ENCODE peak calls at places on chromosomes 1 and 21, in six cellular contexts. One of them, this sample, is unnamed.

GRCh38 chr1:84688461-84689061 is 1.7 kb downstream of the SSX2IP start:
- DNase-seq in DND-41: no peak
- DNase-seq in left ventricle myocardium inferior: no peak
- DNase-seq in epithelial cell of esophagus: peak; percentile 52
- DNase-seq in HL-60: peak; percentile 31
- DNase-seq in bronchial epithelial cell: peak; percentile 48
- DNase-seq in this sample: no peak

GRCh38 chr1:54249798-54250497 is 50.0 kb downstream of the MRPL37 start:
- DNase-seq in DND-41: no peak
- DNase-seq in left ventricle myocardium inferior: no peak
- DNase-seq in epithelial cell of esophagus: peak; percentile 32
- DNase-seq in HL-60: no peak
- DNase-seq in bronchial epithelial cell: no peak
- DNase-seq in this sample: no peak

GRCh38 chr1:65065535-65066378 is 82.2 kb upstream of the AK4 start:
- DNase-seq in DND-41: no peak
- DNase-seq in left ventricle myocardium inferior: peak; percentile 44
- DNase-seq in epithelial cell of esophagus: no peak
- DNase-seq in HL-60: no peak
- DNase-seq in bronchial epithelial cell: no peak
- DNase-seq in this sample: no peak

GRCh38 chr21:26126168-26126553 is 44.4 kb downstream of the APP start:
- DNase-seq in DND-41: no peak
- DNase-seq in left ventricle myocardium inferior: no peak
- DNase-seq in epithelial cell of esophagus: no peak
- DNase-seq in HL-60: no peak
- DNase-seq in bronchial epithelial cell: no peak
- DNase-seq in this sample: no peak

GRCh38 chr1:182484531-182485257 is 34.7 kb downstream of the RGSL1 start:
- DNase-seq in DND-41: peak; percentile 84
- DNase-seq in left ventricle myocardium inferior: no peak
- DNase-seq in epithelial cell of esophagus: peak; percentile 27
- DNase-seq in HL-60: peak; percentile 98
- DNase-seq in bronchial epithelial cell: peak; percentile 11
- DNase-seq in this sample: peak; percentile 71

GRCh38 chr1:152035406-152036315 is 1.1 kb downstream of the S100A11 start:
- DNase-seq in DND-41: peak; percentile 61
- DNase-seq in left ventricle myocardium inferior: no peak
- DNase-seq in epithelial cell of esophagus: no peak
- DNase-seq in HL-60: no peak
- DNase-seq in bronchial epithelial cell: no peak
- DNase-seq in this sample: no peak

GRCh38 chr1:115373305-115373704 is 35.3 kb upstream of the NGF start:
- DNase-seq in DND-41: no peak
- DNase-seq in left ventricle myocardium inferior: no peak
- DNase-seq in epithelial cell of esophagus: peak; percentile 86
- DNase-seq in HL-60: peak; percentile 44
- DNase-seq in bronchial epithelial cell: peak; percentile 91
- DNase-seq in this sample: no peak

GRCh38 chr1:191575180-191575579 is 583.1 kb upstream of the RGS18 start:
- DNase-seq in DND-41: no peak
- DNase-seq in left ventricle myocardium inferior: no peak
- DNase-seq in epithelial cell of esophagus: no peak
- DNase-seq in HL-60: no peak
- DNase-seq in bronchial epithelial cell: no peak
- DNase-seq in this sample: no peak

GRCh38 chr1:175072131-175072941 is 4.7 kb downstream of the TNN start:
- DNase-seq in DND-41: peak; percentile 68
- DNase-seq in left ventricle myocardium inferior: peak; percentile 40
- DNase-seq in epithelial cell of esophagus: peak; percentile 34
- DNase-seq in HL-60: peak; percentile 78
- DNase-seq in bronchial epithelial cell: peak; percentile 22
- DNase-seq in this sample: peak; percentile 60

GRCh38 chr1:1470626-1471388 is 758 bp upstream of the ATAD3B start:
- DNase-seq in DND-41: peak; percentile 41
- DNase-seq in left ventricle myocardium inferior: no peak
- DNase-seq in epithelial cell of esophagus: peak; percentile 46
- DNase-seq in HL-60: peak; percentile 8
- DNase-seq in bronchial epithelial cell: peak; percentile 37
- DNase-seq in this sample: no peak

GRCh38 chr1:72567511-72567910 is 285.2 kb upstream of the NEGR1 start:
- DNase-seq in DND-41: no peak
- DNase-seq in left ventricle myocardium inferior: no peak
- DNase-seq in epithelial cell of esophagus: no peak
- DNase-seq in HL-60: no peak
- DNase-seq in bronchial epithelial cell: no peak
- DNase-seq in this sample: no peak

GRCh38 chr1:193494368-193494767 is 308.0 kb upstream of the B3GALT2 start:
- DNase-seq in DND-41: no peak
- DNase-seq in left ventricle myocardium inferior: no peak
- DNase-seq in epithelial cell of esophagus: no peak
- DNase-seq in HL-60: no peak
- DNase-seq in bronchial epithelial cell: no peak
- DNase-seq in this sample: no peak

GRCh38 chr1:22616571-22616970 is 19.9 kb upstream of the C1QA start:
- DNase-seq in DND-41: no peak
- DNase-seq in left ventricle myocardium inferior: no peak
- DNase-seq in epithelial cell of esophagus: no peak
- DNase-seq in HL-60: no peak
- DNase-seq in bronchial epithelial cell: no peak
- DNase-seq in this sample: no peak

GRCh38 chr1:56868761-56869160 is 14.2 kb downstream of the C8A start:
- DNase-seq in DND-41: no peak
- DNase-seq in left ventricle myocardium inferior: no peak
- DNase-seq in epithelial cell of esophagus: no peak
- DNase-seq in HL-60: no peak
- DNase-seq in bronchial epithelial cell: no peak
- DNase-seq in this sample: no peak

GRCh38 chr1:117591248-117591647 is 14.6 kb upstream of the TENT5C start:
- DNase-seq in DND-41: no peak
- DNase-seq in left ventricle myocardium inferior: no peak
- DNase-seq in epithelial cell of esophagus: no peak
- DNase-seq in HL-60: no peak
- DNase-seq in bronchial epithelial cell: no peak
- DNase-seq in this sample: no peak

GRCh38 chr1:18256318-18257235 is 149.0 kb downstream of the IGSF21 start:
- DNase-seq in DND-41: peak; percentile 65
- DNase-seq in left ventricle myocardium inferior: peak; percentile 27
- DNase-seq in epithelial cell of esophagus: peak; percentile 17
- DNase-seq in HL-60: peak; percentile 3
- DNase-seq in bronchial epithelial cell: peak; percentile 1
- DNase-seq in this sample: peak; percentile 42

GRCh38 chr21:34926784-34927548 is 122.1 kb downstream of the RUNX1 start:
- DNase-seq in DND-41: no peak
- DNase-seq in left ventricle myocardium inferior: no peak
- DNase-seq in epithelial cell of esophagus: no peak
- DNase-seq in HL-60: no peak
- DNase-seq in bronchial epithelial cell: no peak
- DNase-seq in this sample: no peak

GRCh38 chr1:156639601-156640101 is 2.3 kb upstream of the BCAN start:
- DNase-seq in DND-41: no peak
- DNase-seq in left ventricle myocardium inferior: no peak
- DNase-seq in epithelial cell of esophagus: no peak
- DNase-seq in HL-60: peak; percentile 37
- DNase-seq in bronchial epithelial cell: no peak
- DNase-seq in this sample: no peak

GRCh38 chr21:43025636-43026180 is 49.9 kb downstream of the CBS start:
- DNase-seq in DND-41: no peak
- DNase-seq in left ventricle myocardium inferior: no peak
- DNase-seq in epithelial cell of esophagus: no peak
- DNase-seq in HL-60: no peak
- DNase-seq in bronchial epithelial cell: no peak
- DNase-seq in this sample: no peak

GRCh38 chr1:11790880-11791715 is 14.7 kb downstream of the MTHFR start:
- DNase-seq in DND-41: no peak
- DNase-seq in left ventricle myocardium inferior: peak; percentile 92
- DNase-seq in epithelial cell of esophagus: peak; percentile 68
- DNase-seq in HL-60: no peak
- DNase-seq in bronchial epithelial cell: peak; percentile 81
- DNase-seq in this sample: no peak

GRCh38 chr21:27450216-27450615 is 483.3 kb upstream of the ADAMTS5 start:
- DNase-seq in DND-41: no peak
- DNase-seq in left ventricle myocardium inferior: no peak
- DNase-seq in epithelial cell of esophagus: no peak
- DNase-seq in HL-60: no peak
- DNase-seq in bronchial epithelial cell: no peak
- DNase-seq in this sample: no peak

GRCh38 chr1:212302745-212303383 is 17.7 kb downstream of the PPP2R5A start:
- DNase-seq in DND-41: no peak
- DNase-seq in left ventricle myocardium inferior: no peak
- DNase-seq in epithelial cell of esophagus: peak; percentile 26
- DNase-seq in HL-60: no peak
- DNase-seq in bronchial epithelial cell: no peak
- DNase-seq in this sample: no peak

GRCh38 chr1:23555949-23556640 is 3.2 kb downstream of the ID3 start:
- DNase-seq in DND-41: no peak
- DNase-seq in left ventricle myocardium inferior: no peak
- DNase-seq in epithelial cell of esophagus: peak; percentile 95
- DNase-seq in HL-60: no peak
- DNase-seq in bronchial epithelial cell: peak; percentile 95
- DNase-seq in this sample: peak; percentile 68

GRCh38 chr21:45102391-45102932 is 28.1 kb downstream of the ADARB1 start:
- DNase-seq in DND-41: no peak
- DNase-seq in left ventricle myocardium inferior: no peak
- DNase-seq in epithelial cell of esophagus: peak; percentile 70
- DNase-seq in HL-60: no peak
- DNase-seq in bronchial epithelial cell: peak; percentile 88
- DNase-seq in this sample: no peak

GRCh38 chr1:93042134-93042821 is 36.8 kb upstream of the MTF2 start:
- DNase-seq in DND-41: peak; percentile 60
- DNase-seq in left ventricle myocardium inferior: no peak
- DNase-seq in epithelial cell of esophagus: no peak
- DNase-seq in HL-60: peak; percentile 26
- DNase-seq in bronchial epithelial cell: no peak
- DNase-seq in this sample: peak; percentile 87

GRCh38 chr1:26745191-26745590 is 42.6 kb upstream of the PIGV start:
- DNase-seq in DND-41: no peak
- DNase-seq in left ventricle myocardium inferior: no peak
- DNase-seq in epithelial cell of esophagus: no peak
- DNase-seq in HL-60: no peak
- DNase-seq in bronchial epithelial cell: no peak
- DNase-seq in this sample: no peak
- H3K4me3 ChIP-seq in DND-41: no peak overlapping the region
- H3K4me3 ChIP-seq in left ventricle myocardium inferior: peak overlapping the region; percentile 32
- H3K4me3 ChIP-seq in epithelial cell of esophagus: no peak overlapping the region
- H3K4me3 ChIP-seq in HL-60: no peak overlapping the region
- H3K4me3 ChIP-seq in bronchial epithelial cell: no peak overlapping the region
- H3K4me3 ChIP-seq in this sample: no peak overlapping the region

DNA sequence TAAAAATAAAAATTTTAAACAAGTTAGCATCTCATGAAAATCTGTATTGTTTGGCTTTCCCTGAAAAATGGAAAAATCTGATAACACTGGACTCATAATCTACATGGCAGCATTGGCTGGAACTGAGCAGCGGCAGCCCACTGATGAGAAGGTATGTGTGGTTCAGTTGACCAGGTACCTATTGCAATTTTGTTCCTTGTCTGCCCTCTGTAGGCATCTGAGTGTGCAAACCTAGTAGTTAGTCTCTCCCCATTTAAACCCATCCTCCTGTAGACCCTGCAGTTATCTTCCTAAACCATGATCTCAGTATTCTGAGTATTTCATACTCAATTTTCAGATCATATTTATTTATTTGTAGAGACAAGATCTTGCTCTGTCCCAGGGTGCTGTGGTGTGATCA is 59.4 kb upstream of the SERBP1 start:
- DNase-seq in DND-41: no peak
- DNase-seq in left ventricle myocardium inferior: no peak
- DNase-seq in epithelial cell of esophagus: peak; percentile 68
- DNase-seq in HL-60: peak; percentile 5
- DNase-seq in bronchial epithelial cell: peak; percentile 65
- DNase-seq in this sample: peak; percentile 38
- TF ChIP-seq CTCF in DND-41: peak; percentile 21
- TF ChIP-seq CTCF in left ventricle myocardium inferior: peak; percentile 62
- TF ChIP-seq CTCF in epithelial cell of esophagus: peak; percentile 63
- TF ChIP-seq CTCF in HL-60: no peak
- TF ChIP-seq CTCF in bronchial epithelial cell: peak; percentile 51
- TF ChIP-seq CTCF in this sample: peak; percentile 11

DNA sequence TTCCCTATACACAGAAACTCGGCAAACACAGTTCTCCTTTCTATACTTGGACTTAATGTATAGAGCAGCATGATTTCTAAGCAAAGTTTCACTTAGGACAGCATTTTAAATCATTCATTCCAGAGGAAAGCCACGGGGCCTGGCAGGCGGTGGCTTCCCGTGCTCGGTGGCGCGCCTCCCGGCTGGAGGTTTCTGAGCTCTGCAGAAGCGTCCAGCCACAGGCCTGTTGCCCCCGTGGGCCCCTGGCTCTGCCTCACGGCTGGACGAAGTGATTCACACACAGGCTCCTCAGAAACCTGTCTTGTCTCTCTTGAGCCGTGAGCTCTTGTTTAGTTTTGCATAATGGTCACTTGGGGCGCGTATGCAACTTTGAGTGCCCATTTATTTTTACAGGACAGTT is 22.1 kb upstream of the DIP2A start:
- DNase-seq in DND-41: no peak
- DNase-seq in left ventricle myocardium inferior: no peak
- DNase-seq in epithelial cell of esophagus: no peak
- DNase-seq in HL-60: peak; percentile 15
- DNase-seq in bronchial epithelial cell: no peak
- DNase-seq in this sample: no peak
- H3K4me3 ChIP-seq in DND-41: no peak overlapping the region
- H3K4me3 ChIP-seq in left ventricle myocardium inferior: no peak overlapping the region
- H3K4me3 ChIP-seq in epithelial cell of esophagus: no peak overlapping the region
- H3K4me3 ChIP-seq in HL-60: no peak overlapping the region
- H3K4me3 ChIP-seq in bronchial epithelial cell: no peak overlapping the region
- H3K4me3 ChIP-seq in this sample: no peak overlapping the region

GRCh38 chr1:31521761-31522555 is 54.4 kb upstream of the TINAGL1 start:
- DNase-seq in DND-41: no peak
- DNase-seq in left ventricle myocardium inferior: no peak
- DNase-seq in epithelial cell of esophagus: peak; percentile 30
- DNase-seq in HL-60: no peak
- DNase-seq in bronchial epithelial cell: peak; percentile 26
- DNase-seq in this sample: no peak

GRCh38 chr1:31515061-31515775 is 61.1 kb upstream of the TINAGL1 start:
- DNase-seq in DND-41: no peak
- DNase-seq in left ventricle myocardium inferior: no peak
- DNase-seq in epithelial cell of esophagus: peak; percentile 39
- DNase-seq in HL-60: no peak
- DNase-seq in bronchial epithelial cell: peak; percentile 55
- DNase-seq in this sample: no peak

GRCh38 chr1:31515936-31516335 is 60.4 kb upstream of the TINAGL1 start:
- DNase-seq in DND-41: no peak
- DNase-seq in left ventricle myocardium inferior: no peak
- DNase-seq in epithelial cell of esophagus: no peak
- DNase-seq in HL-60: no peak
- DNase-seq in bronchial epithelial cell: no peak
- DNase-seq in this sample: no peak

GRCh38 chr1:31514117-31514516 is 62.2 kb upstream of the TINAGL1 start:
- DNase-seq in DND-41: no peak
- DNase-seq in left ventricle myocardium inferior: no peak
- DNase-seq in epithelial cell of esophagus: no peak
- DNase-seq in HL-60: no peak
- DNase-seq in bronchial epithelial cell: no peak
- DNase-seq in this sample: no peak

DNA sequence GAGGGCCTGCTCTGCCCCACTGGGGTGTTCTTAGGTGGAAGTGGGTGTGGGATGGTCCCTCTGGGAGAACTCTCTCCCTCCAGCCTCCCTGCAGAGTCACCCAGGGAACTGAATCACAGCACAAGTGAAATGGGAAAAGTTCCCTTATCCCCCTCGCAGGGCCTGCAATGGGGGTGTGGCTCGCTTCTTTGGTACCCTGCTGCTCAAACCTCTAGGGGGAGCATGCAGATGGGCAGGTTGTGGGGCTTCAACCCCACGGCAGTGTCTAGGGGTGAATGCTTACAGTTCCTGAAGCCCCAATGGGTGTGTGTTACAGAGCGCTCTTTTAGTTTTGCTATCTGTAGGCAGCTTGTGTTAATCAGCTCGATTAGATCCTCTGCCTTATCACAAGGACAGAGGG is 59.0 kb upstream of the TINAGL1 start:
- DNase-seq in DND-41: no peak
- DNase-seq in left ventricle myocardium inferior: no peak
- DNase-seq in epithelial cell of esophagus: no peak
- DNase-seq in HL-60: no peak
- DNase-seq in bronchial epithelial cell: no peak
- DNase-seq in this sample: no peak
- TF ChIP-seq CTCF in DND-41: peak; percentile 30
- TF ChIP-seq CTCF in left ventricle myocardium inferior: no peak
- TF ChIP-seq CTCF in epithelial cell of esophagus: no peak
- TF ChIP-seq CTCF in HL-60: no peak
- TF ChIP-seq CTCF in bronchial epithelial cell: no peak
- TF ChIP-seq CTCF in this sample: no peak